ENCODE peak calls at places on chromosomes 7 and 10, in four cellular contexts. P is GM03348; D is endothelial cell; H is effector CD4-positive, alpha-beta T cell. C is an unnamed sample.

GRCh38 chr7:2876031-2876862 is 32.1 kb upstream of the GNA12 start:
- DNase-seq in H (no peak), P (peak), D (no peak), C (no peak)

GRCh38 chr7:64045301-64046040 is at the start of gene ZNF727:
- DNase-seq in P (no peak), H (no peak), D (no peak), C (no peak)

GRCh38 chr10:126504051-126504760 is 115.9 kb upstream of the ADAM12 start:
- DNase-seq in D (peak), H (no peak), P (peak), C (peak)

GRCh38 chr7:30934732-30935568 is 23.3 kb downstream of the AQP1 start:
- DNase-seq in H (no peak), P (peak), D (no peak), C (no peak)

GRCh38 chr10:45476559-45476958 is 102.5 kb downstream of the ALOX5 start:
- DNase-seq in D (no peak), H (no peak), P (no peak), C (no peak)

GRCh38 chr10:125084191-125085186 is 75.9 kb downstream of the CTBP2 start:
- DNase-seq in P (peak), D (no peak), H (no peak), C (no peak)

GRCh38 chr10:48514263-48514662 is 90.6 kb downstream of the ARHGAP22 start:
- DNase-seq in H (no peak), D (no peak), P (no peak), C (no peak)

GRCh38 chr10:99788598-99789259 is 6.3 kb downstream of the ABCC2 start:
- DNase-seq in P (peak), D (no peak), H (no peak), C (no peak)

GRCh38 chr7:134130124-134130523 is 3.0 kb downstream of the LRGUK start:
- DNase-seq in D (no peak), P (no peak), H (no peak), C (no peak)

GRCh38 chr10:61904711-61905445 is 3.4 kb downstream of the ARID5B start:
- DNase-seq in P (peak), D (no peak), H (peak), C (peak)

GRCh38 chr7:1677206-1678069 is 7.4 kb downstream of the ELFN1 start:
- DNase-seq in P (peak), D (no peak), H (no peak), C (no peak)